ENCODE peak calls at places on chromosomes 5 and 9, in seven cellular contexts. One of them, this sample, is unnamed.

GRCh38 chr9:135980926-135981630 is 19.9 kb upstream of the UBAC1 start:
- DNase-seq in mucosa of descending colon: no peak
- DNase-seq in foreskin fibroblast: no peak
- DNase-seq in lower leg skin: no peak
- DNase-seq in Peyer's patch: no peak
- DNase-seq in colonic mucosa: no peak
- DNase-seq in heart left ventricle: no peak
- DNase-seq in this sample: no peak

GRCh38 chr9:95008151-95008771 is 281.8 kb downstream of the AOPEP start:
- DNase-seq in mucosa of descending colon: no peak
- DNase-seq in foreskin fibroblast: no peak
- DNase-seq in lower leg skin: no peak
- DNase-seq in Peyer's patch: no peak
- DNase-seq in colonic mucosa: peak
- DNase-seq in heart left ventricle: no peak
- DNase-seq in this sample: no peak

GRCh38 chr5:73793911-73794310 is 167.9 kb downstream of the ARHGEF28 start:
- DNase-seq in mucosa of descending colon: no peak
- DNase-seq in foreskin fibroblast: no peak
- DNase-seq in lower leg skin: no peak
- DNase-seq in Peyer's patch: no peak
- DNase-seq in colonic mucosa: no peak
- DNase-seq in heart left ventricle: no peak
- DNase-seq in this sample: no peak

GRCh38 chr5:172587061-172587405 is 54.0 kb upstream of the NEURL1B start:
- DNase-seq in mucosa of descending colon: no peak
- DNase-seq in foreskin fibroblast: no peak
- DNase-seq in lower leg skin: no peak
- DNase-seq in Peyer's patch: no peak
- DNase-seq in colonic mucosa: no peak
- DNase-seq in heart left ventricle: no peak
- DNase-seq in this sample: no peak

GRCh38 chr5:88486466-88486865 is 217.8 kb upstream of the TMEM161B start:
- DNase-seq in mucosa of descending colon: no peak
- DNase-seq in foreskin fibroblast: no peak
- DNase-seq in lower leg skin: no peak
- DNase-seq in Peyer's patch: no peak
- DNase-seq in colonic mucosa: no peak
- DNase-seq in heart left ventricle: no peak
- DNase-seq in this sample: no peak

GRCh38 chr5:96637191-96637590 is 25.0 kb upstream of the CAST start:
- DNase-seq in mucosa of descending colon: no peak
- DNase-seq in foreskin fibroblast: no peak
- DNase-seq in lower leg skin: no peak
- DNase-seq in Peyer's patch: no peak
- DNase-seq in colonic mucosa: no peak
- DNase-seq in heart left ventricle: no peak
- DNase-seq in this sample: no peak

GRCh38 chr9:105632807-105633206 is 29.4 kb upstream of the TAL2 start:
- DNase-seq in mucosa of descending colon: no peak
- DNase-seq in foreskin fibroblast: no peak
- DNase-seq in lower leg skin: no peak
- DNase-seq in Peyer's patch: no peak
- DNase-seq in colonic mucosa: no peak
- DNase-seq in heart left ventricle: no peak
- DNase-seq in this sample: no peak

GRCh38 chr9:117656007-117656406 is 48.2 kb upstream of the TLR4 start:
- DNase-seq in mucosa of descending colon: no peak
- DNase-seq in foreskin fibroblast: no peak
- DNase-seq in lower leg skin: no peak
- DNase-seq in Peyer's patch: no peak
- DNase-seq in colonic mucosa: no peak
- DNase-seq in heart left ventricle: no peak
- DNase-seq in this sample: no peak

GRCh38 chr9:18256574-18256973 is 217.4 kb upstream of the ADAMTSL1 start:
- DNase-seq in mucosa of descending colon: no peak
- DNase-seq in foreskin fibroblast: peak
- DNase-seq in lower leg skin: no peak
- DNase-seq in Peyer's patch: no peak
- DNase-seq in colonic mucosa: peak
- DNase-seq in heart left ventricle: no peak
- DNase-seq in this sample: no peak

GRCh38 chr9:27548055-27548741 is 18.6 kb upstream of the MOB3B start:
- DNase-seq in mucosa of descending colon: no peak
- DNase-seq in foreskin fibroblast: no peak
- DNase-seq in lower leg skin: no peak
- DNase-seq in Peyer's patch: no peak
- DNase-seq in colonic mucosa: no peak
- DNase-seq in heart left ventricle: no peak
- DNase-seq in this sample: no peak

GRCh38 chr9:3743901-3744413 is 218.2 kb upstream of the RFX3 start:
- DNase-seq in mucosa of descending colon: no peak
- DNase-seq in foreskin fibroblast: no peak
- DNase-seq in lower leg skin: no peak
- DNase-seq in Peyer's patch: no peak
- DNase-seq in colonic mucosa: no peak
- DNase-seq in heart left ventricle: no peak
- DNase-seq in this sample: no peak

GRCh38 chr5:132510076-132510475 is 19.5 kb upstream of the IRF1 start:
- DNase-seq in mucosa of descending colon: no peak
- DNase-seq in foreskin fibroblast: peak
- DNase-seq in lower leg skin: no peak
- DNase-seq in Peyer's patch: no peak
- DNase-seq in colonic mucosa: no peak
- DNase-seq in heart left ventricle: no peak
- DNase-seq in this sample: no peak

GRCh38 chr5:181173420-181174342 is 26.3 kb downstream of the OR2V2 start:
- DNase-seq in mucosa of descending colon: no peak
- DNase-seq in foreskin fibroblast: no peak
- DNase-seq in lower leg skin: no peak
- DNase-seq in Peyer's patch: no peak
- DNase-seq in colonic mucosa: peak
- DNase-seq in heart left ventricle: no peak
- DNase-seq in this sample: no peak

GRCh38 chr5:78295035-78295961 is 800 bp upstream of the AP3B1 start:
- DNase-seq in mucosa of descending colon: peak
- DNase-seq in foreskin fibroblast: no peak
- DNase-seq in lower leg skin: peak
- DNase-seq in Peyer's patch: peak
- DNase-seq in colonic mucosa: peak
- DNase-seq in heart left ventricle: peak
- DNase-seq in this sample: no peak

GRCh38 chr9:34701769-34702736 is 7.9 kb downstream of the CCL21 start:
- DNase-seq in mucosa of descending colon: peak
- DNase-seq in foreskin fibroblast: peak
- DNase-seq in lower leg skin: peak
- DNase-seq in Peyer's patch: peak
- DNase-seq in colonic mucosa: peak
- DNase-seq in heart left ventricle: peak
- DNase-seq in this sample: peak

GRCh38 chr5:10018670-10019069 is 231.0 kb downstream of the ATPSCKMT start:
- DNase-seq in mucosa of descending colon: no peak
- DNase-seq in foreskin fibroblast: peak
- DNase-seq in lower leg skin: no peak
- DNase-seq in Peyer's patch: no peak
- DNase-seq in colonic mucosa: no peak
- DNase-seq in heart left ventricle: no peak
- DNase-seq in this sample: no peak

GRCh38 chr5:38379360-38379827 is 121.0 kb downstream of the EGFLAM start:
- DNase-seq in mucosa of descending colon: no peak
- DNase-seq in foreskin fibroblast: no peak
- DNase-seq in lower leg skin: no peak
- DNase-seq in Peyer's patch: no peak
- DNase-seq in colonic mucosa: no peak
- DNase-seq in heart left ventricle: no peak
- DNase-seq in this sample: no peak

GRCh38 chr5:150024241-150024984 is 23.9 kb downstream of the HMGXB3 start:
- DNase-seq in mucosa of descending colon: no peak
- DNase-seq in foreskin fibroblast: no peak
- DNase-seq in lower leg skin: no peak
- DNase-seq in Peyer's patch: no peak
- DNase-seq in colonic mucosa: no peak
- DNase-seq in heart left ventricle: no peak
- DNase-seq in this sample: no peak

GRCh38 chr5:94969174-94969573 is 315.7 kb downstream of the MCTP1 start:
- DNase-seq in mucosa of descending colon: no peak
- DNase-seq in foreskin fibroblast: peak
- DNase-seq in lower leg skin: no peak
- DNase-seq in Peyer's patch: no peak
- DNase-seq in colonic mucosa: no peak
- DNase-seq in heart left ventricle: no peak
- DNase-seq in this sample: no peak

GRCh38 chr5:10987881-10988504 is 227.0 kb upstream of the DAP start:
- DNase-seq in mucosa of descending colon: peak
- DNase-seq in foreskin fibroblast: no peak
- DNase-seq in lower leg skin: peak
- DNase-seq in Peyer's patch: peak
- DNase-seq in colonic mucosa: peak
- DNase-seq in heart left ventricle: peak
- DNase-seq in this sample: no peak

GRCh38 chr5:73120222-73121108 is at the start of gene TMEM171:
- DNase-seq in mucosa of descending colon: peak
- DNase-seq in foreskin fibroblast: peak
- DNase-seq in lower leg skin: no peak
- DNase-seq in Peyer's patch: peak
- DNase-seq in colonic mucosa: peak
- DNase-seq in heart left ventricle: no peak
- DNase-seq in this sample: no peak

GRCh38 chr9:1505489-1505888 is 455.3 kb downstream of the DMRT2 start:
- DNase-seq in mucosa of descending colon: no peak
- DNase-seq in foreskin fibroblast: no peak
- DNase-seq in lower leg skin: no peak
- DNase-seq in Peyer's patch: no peak
- DNase-seq in colonic mucosa: no peak
- DNase-seq in heart left ventricle: no peak
- DNase-seq in this sample: no peak

GRCh38 chr9:2726620-2727335 is 9.5 kb downstream of the KCNV2 start:
- DNase-seq in mucosa of descending colon: no peak
- DNase-seq in foreskin fibroblast: peak
- DNase-seq in lower leg skin: no peak
- DNase-seq in Peyer's patch: no peak
- DNase-seq in colonic mucosa: no peak
- DNase-seq in heart left ventricle: no peak
- DNase-seq in this sample: no peak

GRCh38 chr9:31847963-31848362 is 536.5 kb upstream of the ACO1 start:
- DNase-seq in mucosa of descending colon: no peak
- DNase-seq in foreskin fibroblast: no peak
- DNase-seq in lower leg skin: no peak
- DNase-seq in Peyer's patch: no peak
- DNase-seq in colonic mucosa: no peak
- DNase-seq in heart left ventricle: no peak
- DNase-seq in this sample: no peak
- H3K4me3 ChIP-seq in mucosa of descending colon: no peak
- H3K4me3 ChIP-seq in foreskin fibroblast: no peak
- H3K4me3 ChIP-seq in lower leg skin: no peak
- H3K4me3 ChIP-seq in Peyer's patch: no peak
- H3K4me3 ChIP-seq in colonic mucosa: no peak
- H3K4me3 ChIP-seq in heart left ventricle: no peak
- H3K4me3 ChIP-seq in this sample: no peak

GRCh38 chr9:100324594-100325200 is 28.0 kb downstream of the TEX10 start:
- DNase-seq in mucosa of descending colon: no peak
- DNase-seq in foreskin fibroblast: no peak
- DNase-seq in lower leg skin: no peak
- DNase-seq in Peyer's patch: no peak
- DNase-seq in colonic mucosa: no peak
- DNase-seq in heart left ventricle: no peak
- DNase-seq in this sample: no peak
- TF ChIP-seq CTCF in mucosa of descending colon: no peak
- TF ChIP-seq CTCF in foreskin fibroblast: peak
- TF ChIP-seq CTCF in lower leg skin: no peak
- TF ChIP-seq CTCF in Peyer's patch: no peak
- TF ChIP-seq CTCF in colonic mucosa: peak
- TF ChIP-seq CTCF in heart left ventricle: peak
- TF ChIP-seq CTCF in this sample: no peak

DNA sequence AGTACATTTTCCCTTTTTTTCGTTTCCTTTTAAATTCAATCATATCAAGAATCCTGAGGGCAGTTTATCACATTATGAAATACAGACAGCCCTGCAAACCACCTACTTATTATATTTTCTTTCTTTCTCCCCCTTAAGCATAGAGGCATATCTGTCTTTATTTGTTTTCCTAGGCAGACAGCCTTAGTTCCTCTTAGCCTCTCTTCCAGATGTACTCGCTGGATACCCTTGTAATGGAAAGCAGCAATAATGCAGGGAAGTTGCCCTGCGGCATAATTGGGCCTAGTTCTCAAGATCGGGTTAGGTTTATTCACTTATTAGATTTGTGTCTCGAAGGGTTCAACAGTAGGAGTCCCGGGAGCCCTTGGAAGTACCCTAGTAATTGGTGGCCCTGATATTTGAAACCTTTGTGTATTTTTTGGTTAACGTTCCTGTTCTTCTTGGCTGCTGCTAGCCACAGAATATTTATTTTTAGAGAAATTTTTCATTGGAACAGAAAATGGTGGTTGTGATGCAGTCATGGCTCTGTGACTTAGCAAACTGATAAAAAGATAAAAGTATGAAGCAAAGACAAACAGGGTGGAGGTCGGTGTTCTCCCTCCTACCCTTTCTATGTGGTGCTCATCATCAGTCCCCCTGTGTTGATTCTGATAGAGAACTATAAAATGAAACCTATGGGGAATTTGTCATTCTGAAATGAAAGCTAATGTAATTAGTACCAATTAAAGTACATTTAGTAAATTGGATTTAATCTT is 6.4 kb downstream of the TLE4 start:
- DNase-seq in mucosa of descending colon: no peak
- DNase-seq in foreskin fibroblast: no peak
- DNase-seq in lower leg skin: no peak
- DNase-seq in Peyer's patch: no peak
- DNase-seq in colonic mucosa: no peak
- DNase-seq in heart left ventricle: no peak
- DNase-seq in this sample: no peak
- H3K4me3 ChIP-seq in mucosa of descending colon: no peak
- H3K4me3 ChIP-seq in foreskin fibroblast: peak
- H3K4me3 ChIP-seq in lower leg skin: no peak
- H3K4me3 ChIP-seq in Peyer's patch: no peak
- H3K4me3 ChIP-seq in colonic mucosa: no peak
- H3K4me3 ChIP-seq in heart left ventricle: peak
- H3K4me3 ChIP-seq in this sample: peak

DNA sequence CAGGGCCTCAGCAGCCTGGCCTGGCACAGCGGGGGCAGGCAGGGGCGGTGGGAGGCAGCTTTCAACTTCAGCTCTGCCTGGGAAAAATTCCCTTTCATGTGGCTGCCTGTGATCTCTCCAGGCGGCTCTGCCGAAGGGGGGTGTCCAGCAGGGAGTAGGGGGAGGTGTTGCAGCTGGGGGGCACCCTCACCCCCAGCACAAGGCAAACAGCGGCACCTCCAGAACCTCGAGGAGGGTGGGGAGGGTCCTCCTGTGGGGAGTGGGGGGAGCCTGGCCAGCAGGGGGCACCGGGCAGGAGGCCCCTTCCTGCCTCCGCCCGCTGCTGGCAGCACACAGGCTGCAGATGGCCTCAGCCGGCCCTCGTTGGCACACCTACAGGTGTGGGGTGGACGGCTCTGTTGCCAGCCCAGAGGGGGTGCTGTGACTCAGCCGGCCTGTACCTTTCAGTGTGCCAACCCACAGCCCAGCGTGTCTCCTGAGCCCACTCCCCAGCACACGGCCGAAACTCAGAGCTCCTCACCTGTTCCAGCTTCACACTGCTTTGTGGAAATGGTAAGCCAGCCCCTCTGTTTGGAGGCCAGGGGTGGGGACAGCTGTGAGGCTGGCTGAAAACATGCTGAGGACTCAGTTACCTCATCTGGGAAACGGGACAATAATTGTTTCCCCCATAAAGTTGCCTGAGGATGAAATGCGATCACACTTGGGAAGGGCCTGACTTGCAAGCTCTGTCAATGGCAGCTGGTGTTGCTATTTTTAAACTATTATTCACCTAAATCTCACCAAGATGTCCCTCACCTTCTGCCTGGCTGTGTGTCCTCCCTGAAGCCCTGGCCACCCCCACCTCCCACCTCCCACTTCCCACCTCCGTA is 37.0 kb downstream of the CXXC5 start:
- DNase-seq in mucosa of descending colon: no peak
- DNase-seq in foreskin fibroblast: no peak
- DNase-seq in lower leg skin: no peak
- DNase-seq in Peyer's patch: no peak
- DNase-seq in colonic mucosa: no peak
- DNase-seq in heart left ventricle: peak
- DNase-seq in this sample: no peak
- TF ChIP-seq CTCF in mucosa of descending colon: no peak
- TF ChIP-seq CTCF in foreskin fibroblast: no peak
- TF ChIP-seq CTCF in lower leg skin: no peak
- TF ChIP-seq CTCF in Peyer's patch: no peak
- TF ChIP-seq CTCF in colonic mucosa: no peak
- TF ChIP-seq CTCF in heart left ventricle: peak
- TF ChIP-seq CTCF in this sample: no peak

This sample was measured in coronary artery.